ENCODE peak calls at places on chromosomes 2 and 18, in seven cellular contexts. K is heart left ventricle, H is PC-9, N is kidney epithelial cell, E is tibial artery, Q is stomach, T is A549. C is an unnamed sample.

GRCh38 chr18:37362158-37362890 is 203.3 kb downstream of the CELF4 start:
- DNase-seq in K (no peak), H (no peak), N (no peak), E (no peak), Q (no peak), T (no peak), C (no peak)

GRCh38 chr18:70627100-70627802 is 338.4 kb downstream of the SOCS6 start:
- DNase-seq in K (no peak), H (no peak), N (no peak), E (no peak), Q (no peak), T (peak), C (no peak)

GRCh38 chr2:85131116-85131515 is 2.1 kb upstream of the TCF7L1 start:
- DNase-seq in K (peak), H (no peak), N (no peak), E (no peak), Q (no peak), T (peak), C (no peak)

GRCh38 chr18:36942264-36942663 is 113.3 kb downstream of the KIAA1328 start:
- DNase-seq in K (no peak), H (no peak), N (no peak), E (no peak), Q (no peak), T (peak), C (no peak)

GRCh38 chr2:107062599-107063196 is 176.7 kb upstream of the ST6GAL2 start:
- DNase-seq in K (no peak), H (no peak), N (no peak), E (no peak), Q (no peak), T (no peak), C (no peak)

GRCh38 chr18:49846263-49846662 is 32.9 kb upstream of the ACAA2 start:
- DNase-seq in K (peak), H (no peak), N (no peak), E (no peak), Q (no peak), T (no peak), C (no peak)

GRCh38 chr2:45013229-45014015 is 4.2 kb upstream of the SIX2 start:
- DNase-seq in K (no peak), H (no peak), N (no peak), E (no peak), Q (no peak), T (no peak), C (no peak)

GRCh38 chr2:84882775-84883550 is 2.1 kb upstream of the TRABD2A start:
- DNase-seq in K (no peak), H (no peak), N (no peak), E (no peak), Q (no peak), T (no peak), C (no peak)

GRCh38 chr18:23689031-23689615 is at the start of gene LAMA3:
- DNase-seq in K (peak), H (peak), N (no peak), E (peak), Q (peak), T (peak), C (peak)
- H3K4me3 ChIP-seq in K (peak), H (peak), N (peak), E (peak), Q (peak), T (peak), C (peak)

GRCh38 chr2:102301867-102302362 is 9.4 kb upstream of the IL1RL1 start:
- DNase-seq in K (no peak), H (no peak), N (no peak), E (no peak), Q (no peak), T (peak), C (no peak)
- TF ChIP-seq CTCF in K (peak), H (no peak), N (peak), E (no peak), Q (no peak), T (no peak), C (no peak)

DNA sequence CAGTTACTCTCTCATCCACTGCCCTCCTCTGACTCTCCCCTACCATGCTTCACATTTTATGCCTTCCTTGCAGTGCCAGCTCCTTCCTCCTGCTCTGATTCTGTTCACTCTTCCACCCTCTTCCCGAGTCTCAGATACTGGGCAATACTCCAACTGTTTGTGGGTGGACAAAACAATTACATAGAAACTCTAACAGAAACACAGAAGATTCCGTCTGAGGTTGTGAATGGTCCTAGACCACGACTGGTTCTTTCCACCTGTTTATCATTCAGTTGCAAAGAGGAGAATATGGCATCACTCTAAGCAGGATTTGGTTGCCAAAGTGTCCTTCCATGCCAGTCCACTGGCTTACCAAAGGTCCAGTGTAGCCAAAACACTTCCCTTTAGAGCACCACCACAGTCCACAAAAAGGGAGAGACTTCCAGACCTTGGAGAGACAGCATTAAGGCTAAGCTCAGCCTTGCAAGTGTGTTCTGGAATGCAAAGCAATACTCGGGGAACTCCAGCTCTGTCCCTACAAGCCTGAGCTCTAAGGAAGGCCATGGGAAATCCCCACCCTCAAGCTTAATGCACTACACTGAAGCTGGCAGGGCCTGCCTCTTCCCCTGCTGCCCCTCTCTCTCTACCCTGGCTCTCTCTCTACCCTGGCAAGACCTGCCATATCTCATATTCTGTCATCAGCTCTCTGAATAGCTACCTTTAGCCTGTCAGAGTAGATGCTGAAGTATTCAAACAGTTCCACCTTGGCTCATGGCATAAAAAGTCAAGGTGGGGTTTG is 33.6 kb upstream of the RND3 start:
- DNase-seq in K (no peak), H (no peak), N (peak), E (no peak), Q (no peak), T (no peak), C (no peak)
- H3K4me3 ChIP-seq in K (no peak), H (no peak), N (no peak), E (no peak), Q (no peak), T (no peak), C (no peak)

GRCh38 chr2:135819211-135819610 is 17.8 kb downstream of the LCT start:
- DNase-seq in K (no peak), H (no peak), N (no peak), E (no peak), Q (no peak), T (peak), C (no peak)
- TF ChIP-seq CTCF in K (no peak), H (peak), N (peak), E (no peak), Q (no peak), T (peak), C (no peak)

GRCh38 chr2:212454149-212454548 is 84.5 kb downstream of the ERBB4 start:
- DNase-seq in K (no peak), H (no peak), N (no peak), E (no peak), Q (no peak), T (no peak), C (no peak)

GRCh38 chr2:212451786-212452200 is 86.8 kb downstream of the ERBB4 start:
- DNase-seq in K (no peak), H (peak), N (peak), E (no peak), Q (no peak), T (peak), C (no peak)

DNA sequence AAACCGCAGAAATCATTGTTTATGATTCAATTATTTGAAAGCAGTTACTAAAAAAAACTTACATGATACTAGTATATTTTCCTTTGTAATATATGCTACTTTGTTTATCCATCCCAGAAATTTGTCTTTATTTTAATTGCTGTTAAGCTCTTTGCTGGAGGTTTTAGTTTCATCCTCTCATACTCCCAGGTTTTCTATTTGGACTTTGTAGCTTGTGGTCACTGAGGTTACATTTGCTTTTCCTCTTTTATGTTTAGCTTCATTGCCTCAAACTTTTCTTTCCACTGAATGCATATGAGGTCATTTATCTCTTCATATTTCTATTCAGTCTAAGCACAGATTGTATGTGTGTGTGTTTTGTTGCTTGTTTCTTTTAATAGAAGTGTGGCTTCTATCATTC is 89.9 kb downstream of the ERBB4 start:
- DNase-seq in K (no peak), H (no peak), N (no peak), E (no peak), Q (no peak), T (no peak), C (no peak)
- H3K4me3 ChIP-seq in K (no peak), H (no peak), N (no peak), E (no peak), Q (no peak), T (no peak), C (no peak)

DNA sequence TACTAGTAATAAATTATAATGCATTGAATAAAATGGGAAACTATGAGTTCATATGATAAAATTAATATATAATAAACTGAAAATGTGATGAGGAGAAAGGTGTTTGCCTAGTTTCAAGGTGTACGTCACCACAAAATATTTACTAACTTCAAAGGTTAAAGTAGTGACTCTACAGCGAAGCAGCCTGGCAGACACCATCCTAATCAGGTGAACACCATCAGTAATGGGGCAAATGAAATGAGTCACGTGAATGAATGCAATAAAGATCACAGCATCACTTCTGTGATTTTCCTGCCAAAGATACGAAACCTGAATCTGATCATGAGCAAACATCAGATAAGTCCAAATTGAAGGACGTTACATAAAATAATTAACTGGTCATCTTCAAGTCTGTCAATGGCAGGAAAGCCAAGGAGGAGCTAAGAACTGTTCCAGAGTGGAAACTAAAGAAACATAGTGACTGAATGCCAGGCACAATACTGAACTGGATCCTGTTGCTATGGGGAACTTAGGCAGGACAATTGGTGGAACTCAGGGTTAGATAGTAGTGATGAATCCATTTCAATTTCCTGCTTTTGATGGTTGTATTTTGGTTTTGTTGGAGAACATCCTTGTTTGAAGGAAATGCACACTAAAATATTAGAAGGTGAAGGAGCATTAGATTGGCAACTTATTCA is 12.1 kb upstream of the NOSTRIN start:
- DNase-seq in K (no peak), H (no peak), N (no peak), E (no peak), Q (no peak), T (no peak), C (no peak)
- TF ChIP-seq CTCF in K (no peak), H (no peak), N (no peak), E (no peak), Q (no peak), T (no peak), C (no peak)

DNA sequence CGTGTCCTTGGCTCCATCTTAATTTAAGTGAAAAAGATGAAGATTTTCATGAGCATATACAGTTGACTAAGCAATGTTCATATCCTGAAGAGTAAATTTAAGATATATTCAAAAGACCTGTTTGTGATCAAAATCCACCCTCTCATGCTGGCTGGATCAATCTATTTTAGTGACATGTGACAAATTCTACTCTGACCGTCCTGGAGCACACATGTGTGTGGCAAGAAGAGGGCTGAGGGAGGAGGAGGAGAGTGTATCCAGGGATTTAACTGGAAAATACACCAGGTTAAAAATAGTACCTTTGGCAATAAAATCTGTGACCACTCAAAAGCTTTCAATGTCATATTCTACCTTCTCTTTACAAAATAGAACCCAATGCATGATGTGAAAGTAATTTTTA is 228.7 kb downstream of the PID1 start:
- DNase-seq in K (no peak), H (no peak), N (no peak), E (no peak), Q (no peak), T (no peak), C (no peak)
- H3K4me3 ChIP-seq in K (no peak), H (no peak), N (no peak), E (no peak), Q (no peak), T (no peak), C (no peak)

GRCh38 chr2:239316562-239317465 is 84.0 kb downstream of the HDAC4 start:
- DNase-seq in K (peak), H (no peak), N (no peak), E (peak), Q (peak), T (no peak), C (peak)
- TF ChIP-seq CTCF in K (peak), H (no peak), N (no peak), E (no peak), Q (no peak), T (no peak), C (no peak)

GRCh38 chr2:29108225-29108624 is 7.0 kb upstream of the CLIP4 start:
- DNase-seq in K (no peak), H (peak), N (no peak), E (no peak), Q (no peak), T (peak), C (no peak)
- H3K4me3 ChIP-seq in K (no peak), H (peak), N (no peak), E (no peak), Q (no peak), T (peak), C (no peak)

DNA sequence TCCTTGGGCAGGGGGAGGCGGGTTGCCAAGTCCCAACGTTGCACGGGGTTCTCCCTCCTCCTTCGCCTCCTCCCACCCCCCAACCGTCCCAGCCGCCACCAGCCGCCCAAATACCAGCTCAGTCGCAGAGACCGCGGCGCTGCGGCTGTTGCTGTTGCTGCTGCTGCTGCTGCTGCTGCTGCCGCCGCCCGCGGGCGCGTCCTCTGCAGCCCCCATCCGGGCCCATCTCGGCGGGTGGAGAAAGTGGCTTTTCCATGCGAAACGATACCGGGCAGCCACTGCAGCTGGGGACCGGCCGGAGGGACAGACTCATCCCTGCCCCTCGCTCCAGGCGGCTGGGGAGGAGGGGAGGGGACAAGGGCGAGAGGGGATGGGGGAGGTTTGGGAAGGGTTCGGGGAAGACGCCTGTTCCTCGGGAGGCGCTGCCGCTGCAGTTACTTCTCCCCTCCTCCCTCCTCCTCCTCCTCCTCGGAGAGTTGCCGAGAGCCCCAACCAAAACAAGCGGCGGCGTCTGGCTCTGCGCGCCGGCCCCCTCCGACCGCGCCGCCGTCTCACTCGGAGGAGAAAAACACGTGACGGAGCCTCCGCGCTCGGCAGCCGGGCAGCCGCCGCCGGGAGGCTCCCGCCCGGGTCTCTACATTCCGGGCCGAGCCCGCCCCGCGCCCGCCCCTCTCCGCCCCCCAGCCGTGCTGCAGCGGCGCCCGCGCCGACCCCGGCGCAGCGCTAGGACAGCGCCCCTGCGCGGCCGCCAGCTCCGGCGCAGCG is at the start of gene IRS1:
- DNase-seq in K (peak), H (peak), N (no peak), E (peak), Q (peak), T (peak), C (peak)
- TF ChIP-seq CTCF in K (peak), H (no peak), N (no peak), E (peak), Q (no peak), T (peak), C (no peak)